ENCODE peak calls at places on chromosomes 3 and 15, in four cellular contexts. J is H54, C is HCT116, V is uterus. R is an unnamed sample.

GRCh38 chr15:94677202-94677790 is 445.9 kb downstream of the MCTP2 start:
- DNase-seq in J (no peak), C (no peak), V (no peak), R (no peak)

GRCh38 chr3:140420621-140421357 is 257.1 kb upstream of the TRIM42 start:
- DNase-seq in J (no peak), C (no peak), V (no peak), R (peak; percentile 38)

GRCh38 chr3:41630017-41630416 is 331.9 kb downstream of the ULK4 start:
- DNase-seq in J (no peak), C (no peak), V (no peak), R (no peak)

GRCh38 chr3:126607214-126607908 is 47.6 kb downstream of the TXNRD3 start:
- DNase-seq in J (peak; percentile 6), C (no peak), V (no peak), R (no peak)

GRCh38 chr3:56929809-56930615 is 128.3 kb upstream of the ARHGEF3 start:
- DNase-seq in J (no peak), C (no peak), V (no peak), R (no peak)

GRCh38 chr3:37029111-37029510 is 35.8 kb downstream of the MLH1 start:
- DNase-seq in J (no peak), C (no peak), V (no peak), R (no peak)

GRCh38 chr3:134073583-134073945 is 43.8 kb upstream of the SLCO2A1 start:
- DNase-seq in J (no peak), C (no peak), V (no peak), R (peak; percentile 4)

GRCh38 chr15:28977377-28978010 is 91.7 kb downstream of the APBA2 start:
- DNase-seq in J (peak; percentile 95), C (peak; percentile 73), V (no peak), R (no peak)

GRCh38 chr15:48059786-48060185 is 61.0 kb upstream of the SLC24A5 start:
- DNase-seq in J (no peak), C (no peak), V (peak; percentile 27), R (peak; percentile 40)

GRCh38 chr3:142447852-142448315 is at the start of gene XRN1:
- DNase-seq in J (peak; percentile 89), C (peak; percentile 82), V (peak; percentile 97), R (peak; percentile 96)
- TF ChIP-seq POLR2A in J (peak; percentile 26), C (peak; percentile 65), V (peak; percentile 55), R (peak; percentile 21)

DNA sequence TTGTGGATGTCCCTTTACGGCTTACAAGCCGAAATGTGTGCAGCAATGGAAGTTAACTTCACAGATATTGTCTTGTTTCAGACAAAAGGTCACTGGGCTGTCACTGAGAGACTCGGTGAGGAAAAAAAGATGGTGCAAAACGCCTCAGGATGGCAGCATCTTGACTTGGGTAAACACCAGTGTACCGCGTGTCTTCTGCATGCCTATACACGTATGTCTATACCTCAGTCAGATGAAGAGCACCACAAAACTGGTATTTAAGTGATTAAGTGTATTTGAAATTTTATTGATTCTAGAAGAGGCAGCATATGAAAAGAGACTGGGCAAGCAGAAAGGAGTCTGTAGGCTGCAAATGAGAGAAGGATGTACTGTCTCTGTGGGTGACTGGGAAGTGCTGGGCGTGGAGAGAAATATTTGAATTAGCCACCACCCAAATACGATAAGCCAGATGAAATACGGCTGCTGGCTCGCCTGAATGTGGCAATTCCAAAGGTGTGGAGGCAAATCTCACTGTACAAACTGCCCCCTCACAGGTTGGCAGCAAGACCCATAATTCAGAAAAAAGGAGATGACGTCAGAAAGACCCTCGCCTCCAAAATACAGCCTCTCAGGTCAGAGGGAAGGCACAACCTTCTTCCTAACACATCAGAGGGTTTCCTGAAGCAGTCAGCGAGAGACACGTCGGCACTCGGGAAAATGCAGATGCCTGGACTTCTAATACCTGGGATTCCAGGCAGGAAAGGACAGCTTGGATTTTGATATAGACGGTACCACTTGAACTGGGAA is 53.4 kb upstream of the NEO1 start:
- DNase-seq in J (no peak), C (no peak), V (no peak), R (no peak)
- TF ChIP-seq POLR2A in J (no peak), C (no peak), V (no peak), R (no peak)

GRCh38 chr15:57340673-57341259 is 35.5 kb upstream of the CGNL1 start:
- DNase-seq in J (peak; percentile 16), C (peak; percentile 56), V (peak; percentile 43), R (peak; percentile 57)
- TF ChIP-seq POLR2A in J (no peak), C (no peak), V (no peak), R (no peak)

GRCh38 chr15:42156266-42156922 is at the start of gene PLA2G4F:
- DNase-seq in J (no peak), C (no peak), V (no peak), R (no peak)
- TF ChIP-seq POLR2A in J (no peak), C (no peak), V (no peak), R (no peak)

DNA sequence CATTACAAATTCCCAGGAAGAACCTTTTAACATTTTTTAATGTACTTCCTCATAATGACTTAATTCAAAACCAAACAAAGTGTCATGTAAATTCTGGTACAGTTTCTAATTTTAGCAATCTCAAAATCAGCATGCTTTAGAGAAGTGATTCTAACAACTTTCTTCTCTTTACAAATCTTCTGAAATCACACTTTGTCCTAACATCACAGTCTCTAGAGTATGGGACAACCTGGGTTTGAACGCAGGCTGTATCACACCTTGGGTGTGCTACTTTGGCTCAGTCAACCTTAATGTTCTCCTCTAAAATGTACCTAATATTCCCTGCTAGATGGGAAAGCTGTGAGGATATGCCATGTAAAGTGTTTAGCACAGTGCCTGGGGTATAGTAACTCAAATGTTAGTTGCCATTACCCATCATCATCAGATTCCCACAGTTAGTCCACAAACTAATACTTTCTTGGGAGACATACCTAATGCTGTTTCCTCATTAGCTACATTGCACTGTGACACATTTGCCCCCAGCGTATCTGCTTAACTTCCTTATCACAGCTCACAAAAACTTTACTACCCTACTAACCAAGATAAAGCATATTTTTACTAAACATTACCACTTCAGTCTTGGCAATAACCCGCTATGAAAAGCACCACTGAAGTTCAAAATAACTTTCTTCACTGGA is 3.1 kb downstream of the TSPAN3 start:
- DNase-seq in J (no peak), C (no peak), V (no peak), R (no peak)
- TF ChIP-seq POLR2A in J (no peak), C (no peak), V (no peak), R (no peak)

GRCh38 chr15:74889882-74890768 is at the start of gene MPI:
- DNase-seq in J (peak; percentile 86), C (peak; percentile 55), V (peak; percentile 81), R (peak; percentile 93)
- TF ChIP-seq POLR2A in J (peak; percentile 93), C (peak; percentile 93), V (no peak), R (no peak)

GRCh38 chr15:57069423-57069822 is 151.0 kb downstream of the TCF12 start:
- DNase-seq in J (no peak), C (no peak), V (no peak), R (no peak)

GRCh38 chr15:57061281-57061680 is 142.8 kb downstream of the TCF12 start:
- DNase-seq in J (no peak), C (no peak), V (no peak), R (no peak)

GRCh38 chr15:57061696-57062095 is 143.3 kb downstream of the TCF12 start:
- DNase-seq in J (no peak), C (no peak), V (no peak), R (no peak)

GRCh38 chr15:57060799-57061198 is 142.4 kb downstream of the TCF12 start:
- DNase-seq in J (peak; percentile 10), C (peak; percentile 66), V (no peak), R (no peak)

DNA sequence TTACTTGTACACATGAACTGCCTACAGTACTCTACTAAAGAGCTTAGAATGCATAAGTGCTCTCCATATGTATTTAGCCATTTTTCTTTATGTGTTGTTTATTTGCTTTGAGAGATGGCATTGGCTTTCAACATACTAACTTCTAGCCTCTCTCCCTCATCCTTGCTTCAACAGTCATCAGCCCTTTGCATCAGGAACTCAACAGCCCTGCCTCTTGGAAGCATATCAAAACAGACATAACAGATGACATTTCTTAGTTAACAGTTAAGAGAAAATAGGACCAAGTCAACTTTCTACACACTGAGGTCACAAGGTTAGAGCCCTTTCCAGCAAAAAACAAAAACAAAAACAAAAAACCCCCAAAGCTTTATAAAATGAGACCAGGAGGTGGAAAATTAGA is 145.6 kb downstream of the TCF12 start:
- DNase-seq in J (no peak), C (no peak), V (no peak), R (no peak)
- TF ChIP-seq POLR2A in J (no peak), C (no peak), V (no peak), R (no peak)

R was measured in testis.